ENCODE peak calls at places on chromosomes 6 and 20, in ten cellular contexts. I, W, B, U, F, A, Q, C, O and K are unnamed samples.

GRCh38 chr6:96836579-96837137 is 619 bp downstream of the GPR63 start:
- DNase-seq in C (no peak), I (no peak), Q (peak), B (no peak), O (peak), A (no peak), W (peak), U (no peak), F (no peak), K (no peak)

GRCh38 chr6:119521251-119521650 is 171.7 kb upstream of the MAN1A1 start:
- DNase-seq in W (no peak), Q (no peak), C (no peak), A (no peak), I (no peak), O (no peak), U (no peak), F (no peak), B (no peak), K (no peak)

GRCh38 chr6:6221829-6222535 is 98.5 kb downstream of the F13A1 start:
- DNase-seq in C (no peak), B (no peak), A (no peak), W (no peak), I (no peak), O (no peak), U (no peak), F (no peak), Q (no peak), K (no peak)

GRCh38 chr20:23454816-23455215 is 2.1 kb upstream of the CST11 start:
- DNase-seq in C (no peak), Q (no peak), A (no peak), I (no peak), W (no peak), U (no peak), F (no peak), B (no peak), O (no peak), K (no peak)

GRCh38 chr6:55567558-55567957 is 11.4 kb downstream of the HMGCLL1 start:
- DNase-seq in Q (no peak), C (no peak), B (no peak), U (no peak), W (no peak), O (no peak), I (no peak), F (no peak), A (no peak), K (no peak)

GRCh38 chr6:13267142-13267621 is 61.2 kb downstream of the TBC1D7 start:
- DNase-seq in C (no peak), A (no peak), Q (no peak), F (no peak), O (no peak), I (no peak), B (no peak), U (no peak), W (no peak), K (no peak)

GRCh38 chr6:105902401-105903031 is 183.6 kb upstream of the PRDM1 start:
- DNase-seq in F (no peak), B (no peak), W (no peak), Q (no peak), O (no peak), A (no peak), C (no peak), U (no peak), I (no peak), K (no peak)

GRCh38 chr6:30779850-30780641 is 35.7 kb upstream of the IER3 start:
- DNase-seq in C (no peak), O (no peak), U (no peak), A (no peak), I (no peak), W (no peak), B (no peak), Q (no peak), F (no peak), K (no peak)

GRCh38 chr6:37399131-37399530 is 33.9 kb upstream of the CMTR1 start:
- DNase-seq in A (no peak), C (no peak), W (no peak), U (no peak), O (no peak), Q (no peak), F (no peak), I (no peak), B (no peak), K (no peak)

GRCh38 chr6:27839303-27840081 is 72.7 kb downstream of the OR2B2 start:
- DNase-seq in F (peak), C (no peak), B (no peak), I (peak), O (no peak), A (no peak), W (no peak), Q (no peak), U (no peak), K (no peak)

GRCh38 chr20:41249781-41250281 is 67.7 kb downstream of the ZHX3 start:
- DNase-seq in U (no peak), A (no peak), W (no peak), O (peak), B (no peak), C (no peak), Q (no peak), I (no peak), F (no peak), K (no peak)

GRCh38 chr6:138410972-138411667 is 7.1 kb downstream of the HEBP2 start:
- DNase-seq in B (no peak), A (no peak), I (no peak), F (no peak), C (no peak), Q (no peak), U (no peak), W (no peak), O (no peak), K (no peak)

GRCh38 chr6:27295301-27296079 is 16.6 kb downstream of the POM121L2 start:
- DNase-seq in C (no peak), U (no peak), A (no peak), W (no peak), I (no peak), B (no peak), F (no peak), Q (no peak), O (no peak), K (no peak)

GRCh38 chr20:25173886-25174308 is 21.6 kb upstream of the ENTPD6 start:
- DNase-seq in W (no peak), F (no peak), Q (no peak), U (no peak), O (no peak), A (no peak), C (no peak), B (no peak), I (no peak), K (no peak)

GRCh38 chr6:44073612-44074382 is 53.5 kb downstream of the MRPL14 start:
- DNase-seq in A (no peak), I (no peak), C (no peak), Q (no peak), F (no peak), O (no peak), W (no peak), B (no peak), U (no peak), K (peak)

GRCh38 chr20:834151-834747 is 734 bp downstream of the FAM110A start:
- DNase-seq in C (no peak), F (no peak), W (no peak), A (no peak), O (no peak), B (no peak), U (no peak), Q (no peak), I (no peak), K (no peak)

GRCh38 chr6:25202505-25202904 is 76.7 kb upstream of the CARMIL1 start:
- DNase-seq in C (no peak), U (no peak), B (no peak), A (no peak), W (no peak), Q (no peak), F (no peak), O (no peak), I (no peak), K (no peak)

GRCh38 chr6:125220712-125221111 is 67.1 kb downstream of the TPD52L1 start:
- DNase-seq in W (no peak), B (no peak), O (no peak), A (no peak), U (no peak), I (no peak), C (no peak), Q (no peak), F (no peak), K (no peak)

GRCh38 chr6:37303891-37304503 is 46.1 kb upstream of the TMEM217 start:
- DNase-seq in B (no peak), Q (no peak), W (no peak), U (no peak), A (no peak), F (no peak), O (no peak), C (peak), I (no peak), K (peak)